ENCODE peak calls at places on chromosomes 16 and 17, in eight cellular contexts. V is stimulated activated CD4-positive, alpha-beta T cell treated with anti-CD3 and anti-CD28 coated beads, Interleukin-1b, Interleukin-23, amount 100 ng/mL, for 24 hours; G is AG09319; U is NCI-H2081; N is activated CD4-positive, alpha-beta T cell treated with anti-CD3 and anti-CD28 coated beads, Interleukin-2, amount 50 U/mL, for 48 hours; C is SJCRH30; B is lower leg skin; P is T1000. Q is an unnamed sample.

GRCh38 chr17:35808240-35808961 is 883 bp upstream of the TAF15 start:
- DNase-seq in V (no peak), G (no peak), U (no peak), N (no peak), C (no peak), B (no peak), P (no peak), Q (no peak)

GRCh38 chr17:28549274-28550132 is 2.9 kb downstream of the UNC119 start:
- DNase-seq in V (no peak), G (no peak), U (no peak), N (peak; percentile 69), C (no peak), B (no peak), P (no peak), Q (no peak)

GRCh38 chr17:82433560-82434215 is 15.3 kb upstream of the OGFOD3 start:
- DNase-seq in V (no peak), G (no peak), U (no peak), N (no peak), C (no peak), B (no peak), P (no peak), Q (no peak)

GRCh38 chr16:66553223-66553622 is 847 bp downstream of the CKLF start:
- DNase-seq in V (no peak), G (no peak), U (no peak), N (no peak), C (no peak), B (no peak), P (no peak), Q (no peak)

GRCh38 chr16:89924298-89924924 is 1.3 kb downstream of the TUBB3 start:
- DNase-seq in V (no peak), G (no peak), U (peak; percentile 49), N (peak; percentile 37), C (peak; percentile 89), B (no peak), P (no peak), Q (no peak)

GRCh38 chr16:69350536-69351133 is 951 bp downstream of the TMED6 start:
- DNase-seq in V (no peak), G (no peak), U (no peak), N (no peak), C (no peak), B (no peak), P (no peak), Q (no peak)

GRCh38 chr16:75252049-75252864 is 833 bp upstream of the BCAR1 start:
- DNase-seq in V (no peak), G (no peak), U (no peak), N (no peak), C (no peak), B (no peak), P (no peak), Q (no peak)

GRCh38 chr16:64152010-64152767 is 969.7 kb downstream of the CDH11 start:
- DNase-seq in V (no peak), G (peak; percentile 29), U (no peak), N (no peak), C (peak; percentile 59), B (no peak), P (no peak), Q (no peak)

GRCh38 chr16:15650698-15651161 is 685 bp downstream of the NDE1 start:
- DNase-seq in V (peak; percentile 30), G (no peak), U (no peak), N (peak; percentile 66), C (peak; percentile 53), B (no peak), P (no peak), Q (no peak)

GRCh38 chr17:5931611-5932010 is 138.6 kb upstream of the WSCD1 start:
- DNase-seq in V (no peak), G (no peak), U (no peak), N (no peak), C (no peak), B (no peak), P (no peak), Q (no peak)

GRCh38 chr17:32546031-32546444 is 59.2 kb downstream of the CDK5R1 start:
- DNase-seq in V (no peak), G (no peak), U (peak; percentile 7), N (no peak), C (no peak), B (no peak), P (no peak), Q (no peak)

GRCh38 chr16:1416521-1416941 is 2.0 kb upstream of the UNKL start:
- DNase-seq in V (no peak), G (no peak), U (no peak), N (no peak), C (no peak), B (no peak), P (no peak), Q (no peak)

GRCh38 chr16:84450176-84450865 is 54.1 kb downstream of the MEAK7 start:
- DNase-seq in V (no peak), G (no peak), U (no peak), N (no peak), C (no peak), B (no peak), P (no peak), Q (no peak)

GRCh38 chr17:57889892-57890856 is 40.3 kb upstream of the MRPS23 start:
- DNase-seq in V (no peak), G (peak; percentile 68), U (no peak), N (no peak), C (no peak), B (peak; percentile 57), P (peak; percentile 72), Q (peak; percentile 78)

Q was measured in astrocyte of the cerebellum.